ENCODE peak calls at places on chromosome 9, in six cellular contexts. A, S, Q, U, Z and G are unnamed samples.

GRCh38 chr9:78668148-78668825 is 371.4 kb downstream of the PSAT1 start:
- DNase-seq in A (no peak), Q (no peak), U (peak; percentile 34), Z (no peak), S (peak; percentile 18), G (no peak)

GRCh38 chr9:113298924-113299770 is 4.0 kb downstream of the RNF183 start:
- DNase-seq in A (no peak), U (no peak), Q (no peak), S (no peak), Z (no peak), G (no peak)

GRCh38 chr9:105244996-105245719 is 707 bp downstream of the SLC44A1 start:
- DNase-seq in S (peak; percentile 94), A (peak; percentile 76), Z (no peak), U (no peak), Q (peak; percentile 91), G (peak; percentile 76)

GRCh38 chr9:133354766-133355165 is 1.5 kb downstream of the SURF1 start:
- DNase-seq in U (no peak), A (no peak), Z (no peak), S (no peak), Q (no peak), G (no peak)

GRCh38 chr9:107751522-107752235 is 262.1 kb upstream of the KLF4 start:
- DNase-seq in S (peak; percentile 4), Z (no peak), Q (no peak), U (peak; percentile 66), A (peak; percentile 35), G (peak; percentile 41)

GRCh38 chr9:35859310-35859994 is 10.7 kb downstream of the OR13J1 start:
- DNase-seq in S (no peak), U (no peak), Z (peak; percentile 81), A (peak; percentile 27), Q (no peak), G (no peak)

GRCh38 chr9:76049341-76049740 is 158.9 kb downstream of the PCSK5 start:
- DNase-seq in A (peak; percentile 50), U (no peak), Q (no peak), Z (no peak), S (no peak), G (no peak)

GRCh38 chr9:91166796-91167366 is 194.8 kb downstream of the AUH start:
- DNase-seq in Z (peak; percentile 43), U (no peak), A (peak; percentile 14), Q (no peak), S (peak; percentile 27), G (no peak)

GRCh38 chr9:137029058-137029922 is 1.3 kb upstream of the ABCA2 start:
- DNase-seq in Z (no peak), U (no peak), S (peak; percentile 82), A (peak; percentile 85), Q (peak; percentile 95), G (peak; percentile 69)

GRCh38 chr9:101176384-101176783 is 147.9 kb downstream of the PLPPR1 start:
- DNase-seq in Q (no peak), U (peak; percentile 10), Z (no peak), A (no peak), S (peak; percentile 65), G (no peak)

GRCh38 chr9:20479419-20480155 is 142.7 kb downstream of the MLLT3 start:
- DNase-seq in A (no peak), U (no peak), Z (no peak), S (no peak), Q (no peak), G (no peak)

GRCh38 chr9:77856615-77857014 is 175.0 kb downstream of the GNAQ start:
- DNase-seq in Z (no peak), Q (no peak), S (no peak), A (no peak), U (no peak), G (no peak)

GRCh38 chr9:18343799-18344198 is 130.2 kb upstream of the ADAMTSL1 start:
- DNase-seq in S (no peak), Q (no peak), Z (no peak), A (no peak), U (no peak), G (no peak)

GRCh38 chr9:38035873-38036272 is 33.2 kb downstream of the SHB start:
- DNase-seq in A (no peak), Z (no peak), Q (no peak), S (no peak), U (no peak), G (no peak)

GRCh38 chr9:19375536-19375935 is 4.5 kb downstream of the RPS6 start:
- DNase-seq in Q (no peak), Z (no peak), U (no peak), S (no peak), A (no peak), G (no peak)

GRCh38 chr9:470795-471194 is 256.1 kb downstream of the DOCK8 start:
- DNase-seq in U (no peak), A (no peak), Z (no peak), S (no peak), Q (no peak), G (no peak)

GRCh38 chr9:83934569-83935275 is 13.5 kb upstream of the KIF27 start:
- DNase-seq in A (no peak), U (no peak), Z (no peak), S (no peak), Q (no peak), G (no peak)

GRCh38 chr9:99266136-99267023 is 44.3 kb downstream of the SEC61B start:
- DNase-seq in Z (no peak), A (peak; percentile 63), Q (peak; percentile 89), U (peak; percentile 69), S (peak; percentile 90), G (no peak)

GRCh38 chr9:68643901-68644809 is 60.9 kb upstream of the PIP5K1B start:
- DNase-seq in Z (no peak), A (no peak), S (peak; percentile 74), U (no peak), Q (no peak), G (no peak)

GRCh38 chr9:2269778-2270177 is 254.6 kb downstream of the SMARCA2 start:
- DNase-seq in A (no peak), S (no peak), U (no peak), Q (no peak), Z (no peak), G (no peak)

GRCh38 chr9:69867081-69867814 is 46.6 kb downstream of the CFAP95 start:
- DNase-seq in Z (no peak), Q (no peak), U (no peak), S (no peak), A (no peak), G (no peak)

GRCh38 chr9:19104528-19105282 is 2.0 kb upstream of the HAUS6 start:
- DNase-seq in A (no peak), Q (no peak), Z (no peak), U (no peak), S (no peak), G (no peak)

GRCh38 chr9:132485454-132485853 is 75.4 kb downstream of the CFAP77 start:
- DNase-seq in Q (no peak), S (no peak), A (no peak), U (no peak), Z (no peak), G (no peak)

GRCh38 chr9:96556701-96557461 is 62.8 kb downstream of the CDC14B start:
- DNase-seq in S (peak; percentile 14), A (no peak), Q (no peak), Z (no peak), U (no peak), G (no peak)

DNA sequence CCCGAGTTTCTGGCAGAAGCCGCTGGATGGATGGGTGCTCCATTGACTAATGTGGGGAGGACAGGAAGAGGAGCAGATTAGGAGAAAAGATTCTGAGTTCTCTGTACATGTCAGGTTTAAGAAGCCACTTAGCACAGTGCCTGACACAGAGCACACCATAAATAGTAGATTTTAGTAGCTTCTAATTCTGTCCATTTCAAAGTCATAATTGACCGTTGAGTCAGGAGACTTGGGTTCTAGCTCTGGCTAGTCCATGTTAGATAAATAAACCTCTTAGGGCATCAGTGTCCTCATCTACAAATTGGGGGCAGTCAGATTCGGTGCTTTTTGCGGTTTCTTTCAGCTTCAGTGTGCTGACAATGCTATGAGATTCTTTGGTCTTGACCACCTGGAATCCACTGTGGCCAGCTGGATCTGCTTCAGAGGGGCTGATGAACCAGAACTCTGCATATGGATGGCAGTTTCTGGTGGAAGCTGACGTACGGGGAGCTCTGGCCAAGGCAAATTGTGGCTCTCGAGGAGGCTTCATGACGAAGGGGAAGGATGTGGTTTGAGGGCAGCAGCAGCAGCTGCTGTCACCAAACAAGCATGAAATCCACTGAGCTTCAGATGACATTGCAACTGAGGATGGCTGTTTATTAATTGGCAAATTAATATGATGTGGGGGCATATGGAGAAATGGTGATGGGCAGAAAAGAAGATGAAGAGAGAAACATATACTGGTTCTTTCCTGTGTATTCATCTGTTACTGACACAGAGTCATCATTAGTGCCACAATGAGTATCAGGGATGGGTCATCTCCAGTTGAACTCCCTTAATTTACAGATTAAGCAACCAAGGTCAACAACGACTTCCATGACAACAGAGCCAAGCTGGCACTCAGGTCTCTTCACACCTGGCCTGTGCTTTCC is 134.4 kb downstream of the AOPEP start:
- DNase-seq in Z (no peak), Q (peak; percentile 89), A (peak; percentile 34), S (no peak), U (no peak), G (no peak)
- TF ChIP-seq POLR2AphosphoS5 in Z (no peak), Q (peak; percentile 66), A (no peak), S (no peak), U (no peak), G (no peak)

DNA sequence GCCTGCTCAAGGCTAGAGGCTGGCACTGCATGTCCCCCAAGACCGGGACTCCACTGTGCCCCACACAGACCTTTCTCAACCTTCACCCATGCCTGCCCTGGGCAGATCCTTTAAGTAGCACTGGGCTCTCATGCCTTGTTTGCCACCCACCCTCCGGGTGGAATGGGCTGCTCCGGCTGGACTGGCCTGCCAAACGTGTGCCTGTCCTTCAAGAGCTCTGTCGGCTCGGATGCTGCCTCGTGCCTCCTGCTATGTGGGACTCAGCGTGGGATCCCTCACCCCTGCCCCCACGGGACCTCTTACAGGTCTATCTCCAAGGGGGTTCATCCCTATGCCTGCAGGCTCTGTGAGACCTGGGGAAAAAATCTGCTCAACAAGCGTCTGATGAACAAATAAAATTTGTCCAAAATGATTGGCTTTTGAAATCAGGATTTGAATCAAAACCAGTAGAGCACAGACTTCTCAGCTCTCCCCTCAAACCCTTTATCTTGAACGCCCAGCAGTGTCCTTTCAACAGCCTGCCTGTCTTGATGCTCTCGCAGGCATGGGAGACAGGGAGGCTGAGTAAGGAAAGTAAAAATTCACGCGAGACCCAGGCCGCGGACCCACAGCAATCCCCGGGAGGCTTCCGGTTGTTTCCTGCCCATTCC is 56.3 kb downstream of the CRB2 start:
- DNase-seq in Z (no peak), Q (peak; percentile 47), S (no peak), A (no peak), U (no peak), G (no peak)
- H3K36me3 ChIP-seq in Z (no peaks in the 10 kb centered on the region), Q (peaks cover 5% of the 10 kb centered on the region), S (no peaks in the 10 kb centered on the region), A (peaks cover 40% of the 10 kb centered on the region), U (no peaks in the 10 kb centered on the region), G (no peaks in the 10 kb centered on the region)

DNA sequence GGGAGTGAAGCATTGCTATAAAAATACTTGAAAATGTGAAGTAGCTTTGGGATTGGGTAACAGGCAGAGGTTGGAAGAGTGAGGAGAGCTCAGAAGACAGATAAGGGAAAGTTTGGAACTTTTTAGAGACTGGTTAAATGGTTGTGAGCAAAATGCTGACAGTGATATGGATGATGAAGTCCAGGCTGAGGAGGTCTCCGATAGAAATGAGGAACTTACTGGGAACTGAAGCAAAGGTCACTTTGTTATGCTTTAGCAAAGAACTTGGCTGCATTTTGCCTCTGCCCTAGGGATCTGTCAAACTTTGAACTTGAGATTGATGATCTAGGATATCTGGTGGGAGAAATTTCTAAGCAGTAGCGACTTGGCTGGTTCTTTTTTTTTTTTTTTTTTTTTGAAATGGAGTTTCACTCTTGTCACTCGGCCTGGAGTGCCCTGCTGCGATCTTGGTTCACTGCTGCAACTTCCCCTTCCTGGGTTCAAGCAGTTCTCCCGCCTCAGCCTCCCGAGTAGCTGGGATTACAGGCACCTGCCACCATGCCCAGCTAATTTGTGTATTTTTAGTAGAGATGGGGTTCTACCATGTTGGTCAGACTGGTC is 998.9 kb downstream of the TLE1 start:
- DNase-seq in S (no peak), A (no peak), Q (no peak), Z (no peak), U (no peak), G (no peak)
- TF ChIP-seq POLR2AphosphoS5 in S (no peak), A (no peak), Q (no peak), Z (no peak), U (no peak), G (no peak)

GRCh38 chr9:134405527-134405926 is 79.3 kb downstream of the RXRA start:
- DNase-seq in S (no peak), U (no peak), A (no peak), Q (peak; percentile 93), Z (no peak), G (no peak)
- H3K36me3 ChIP-seq in S (no peaks in the 10 kb centered on the region), U (no peaks in the 10 kb centered on the region), A (peaks cover 39% of the 10 kb centered on the region), Q (peaks cover 17% of the 10 kb centered on the region), Z (peaks cover 6% of the 10 kb centered on the region), G (no peaks in the 10 kb centered on the region)